ENCODE peak calls at places on chromosomes 4 and X, in seven cellular contexts. One of them, this sample, is unnamed.

GRCh38 chrX:119488749-119489148 is 20.5 kb downstream of the SLC25A5 start:
- DNase-seq in mucosa of descending colon: peak; percentile 85
- DNase-seq in SJCRH30: peak; percentile 81
- DNase-seq in activated CD4-positive, alpha-beta T cell treated with anti-CD3 and anti-CD28 coated beads, Interleukin-2, amount 10 ng/mL, durations not matched to agents 7 days and 5 days: peak; percentile 38
- DNase-seq in AG08396: peak; percentile 65
- DNase-seq in cardiac septum: no peak
- DNase-seq in pons: no peak
- DNase-seq in this sample: no peak

GRCh38 chr4:87973283-87974169 is 2.0 kb upstream of the SPP1 start:
- DNase-seq in mucosa of descending colon: peak; percentile 57
- DNase-seq in SJCRH30: peak; percentile 82
- DNase-seq in activated CD4-positive, alpha-beta T cell treated with anti-CD3 and anti-CD28 coated beads, Interleukin-2, amount 10 ng/mL, durations not matched to agents 7 days and 5 days: peak; percentile 48
- DNase-seq in AG08396: peak; percentile 43
- DNase-seq in cardiac septum: no peak
- DNase-seq in pons: peak; percentile 91
- DNase-seq in this sample: peak; percentile 2

GRCh38 chrX:72349190-72349589 is 43.5 kb upstream of the CITED1 start:
- DNase-seq in mucosa of descending colon: no peak
- DNase-seq in SJCRH30: no peak
- DNase-seq in activated CD4-positive, alpha-beta T cell treated with anti-CD3 and anti-CD28 coated beads, Interleukin-2, amount 10 ng/mL, durations not matched to agents 7 days and 5 days: no peak
- DNase-seq in AG08396: no peak
- DNase-seq in cardiac septum: peak; percentile 10
- DNase-seq in pons: no peak
- DNase-seq in this sample: no peak

GRCh38 chr4:86558799-86559198 is 35.3 kb upstream of the PTPN13 start:
- DNase-seq in mucosa of descending colon: no peak
- DNase-seq in SJCRH30: no peak
- DNase-seq in activated CD4-positive, alpha-beta T cell treated with anti-CD3 and anti-CD28 coated beads, Interleukin-2, amount 10 ng/mL, durations not matched to agents 7 days and 5 days: no peak
- DNase-seq in AG08396: no peak
- DNase-seq in cardiac septum: no peak
- DNase-seq in pons: no peak
- DNase-seq in this sample: peak; percentile 42

GRCh38 chrX:10929747-10930146 is 181.4 kb upstream of the HCCS start:
- DNase-seq in mucosa of descending colon: no peak
- DNase-seq in SJCRH30: no peak
- DNase-seq in activated CD4-positive, alpha-beta T cell treated with anti-CD3 and anti-CD28 coated beads, Interleukin-2, amount 10 ng/mL, durations not matched to agents 7 days and 5 days: no peak
- DNase-seq in AG08396: no peak
- DNase-seq in cardiac septum: no peak
- DNase-seq in pons: no peak
- DNase-seq in this sample: no peak

GRCh38 chr4:139368990-139369389 is 66.7 kb upstream of the NDUFC1 start:
- DNase-seq in mucosa of descending colon: no peak
- DNase-seq in SJCRH30: peak; percentile 53
- DNase-seq in activated CD4-positive, alpha-beta T cell treated with anti-CD3 and anti-CD28 coated beads, Interleukin-2, amount 10 ng/mL, durations not matched to agents 7 days and 5 days: no peak
- DNase-seq in AG08396: no peak
- DNase-seq in cardiac septum: no peak
- DNase-seq in pons: no peak
- DNase-seq in this sample: peak; percentile 87

GRCh38 chrX:108138814-108139213 is 47.2 kb downstream of the ATG4A start:
- DNase-seq in mucosa of descending colon: no peak
- DNase-seq in SJCRH30: no peak
- DNase-seq in activated CD4-positive, alpha-beta T cell treated with anti-CD3 and anti-CD28 coated beads, Interleukin-2, amount 10 ng/mL, durations not matched to agents 7 days and 5 days: no peak
- DNase-seq in AG08396: no peak
- DNase-seq in cardiac septum: no peak
- DNase-seq in pons: no peak
- DNase-seq in this sample: no peak

GRCh38 chr4:38842998-38843397 is 13.6 kb downstream of the TLR6 start:
- DNase-seq in mucosa of descending colon: no peak
- DNase-seq in SJCRH30: no peak
- DNase-seq in activated CD4-positive, alpha-beta T cell treated with anti-CD3 and anti-CD28 coated beads, Interleukin-2, amount 10 ng/mL, durations not matched to agents 7 days and 5 days: no peak
- DNase-seq in AG08396: no peak
- DNase-seq in cardiac septum: no peak
- DNase-seq in pons: no peak
- DNase-seq in this sample: peak; percentile 67

GRCh38 chr4:70531981-70532380 is 13.6 kb downstream of the AMTN start:
- DNase-seq in mucosa of descending colon: no peak
- DNase-seq in SJCRH30: no peak
- DNase-seq in activated CD4-positive, alpha-beta T cell treated with anti-CD3 and anti-CD28 coated beads, Interleukin-2, amount 10 ng/mL, durations not matched to agents 7 days and 5 days: no peak
- DNase-seq in AG08396: no peak
- DNase-seq in cardiac septum: no peak
- DNase-seq in pons: no peak
- DNase-seq in this sample: no peak

GRCh38 chrX:132505116-132505515 is 16.3 kb upstream of the MBNL3 start:
- DNase-seq in mucosa of descending colon: peak; percentile 43
- DNase-seq in SJCRH30: no peak
- DNase-seq in activated CD4-positive, alpha-beta T cell treated with anti-CD3 and anti-CD28 coated beads, Interleukin-2, amount 10 ng/mL, durations not matched to agents 7 days and 5 days: no peak
- DNase-seq in AG08396: no peak
- DNase-seq in cardiac septum: no peak
- DNase-seq in pons: no peak
- DNase-seq in this sample: no peak